ENCODE peak calls at places on chromosome 1, in ten cellular contexts. R is esophagus squamous epithelium; N is AG09319; P is posterior cingulate gyrus; B is nephron progenitor cell; E is lower lobe of right lung; I is activated T-helper 9 cell treated with anti-CD3 and anti-CD28 coated beads, Interleukin-2, amount 50 U/mL, for 16 hours; Q is cardiac muscle cell; S is T-helper 1 cell; J is stimulated activated CD4-positive, alpha-beta T cell treated with anti-CD3 and anti-CD28 coated beads, Interleukin-1b, Interleukin-23, amount 100 ng/mL, for 4 hours. X is an unnamed sample.

GRCh38 chr1:162016616-162017015 is 7.1 kb downstream of the OLFML2B start:
- DNase-seq in Q (no peak), B (no peak), N (no peak), I (no peak), J (no peak), P (no peak), S (no peak), R (no peak), E (no peak), X (no peak)

GRCh38 chr1:210464519-210465039 is 135.9 kb downstream of the HHAT start:
- DNase-seq in J (no peak), N (no peak), I (no peak), Q (no peak), S (peak), B (peak), R (no peak), P (no peak), E (peak), X (no peak)

GRCh38 chr1:234170622-234171021 is 202.6 kb upstream of the COA6 start:
- DNase-seq in R (no peak), E (no peak), B (no peak), Q (no peak), P (no peak), N (no peak), J (no peak), I (no peak), S (peak), X (no peak)

GRCh38 chr1:101898137-101898536 is 98.6 kb downstream of the OLFM3 start:
- DNase-seq in R (no peak), J (no peak), N (no peak), E (no peak), P (no peak), Q (no peak), B (no peak), S (no peak), I (no peak), X (no peak)

GRCh38 chr1:210099921-210100320 is 132.7 kb upstream of the SERTAD4 start:
- DNase-seq in J (no peak), E (no peak), P (no peak), B (no peak), N (no peak), S (no peak), R (no peak), Q (no peak), I (no peak), X (no peak)

GRCh38 chr1:170218261-170218660 is 72.5 kb downstream of the NTMT2 start:
- DNase-seq in S (no peak), I (no peak), R (no peak), B (no peak), P (no peak), E (no peak), Q (no peak), J (no peak), N (no peak), X (no peak)

GRCh38 chr1:201624741-201625646 is 86.1 kb downstream of the NAV1 start:
- DNase-seq in N (peak), R (no peak), P (no peak), E (no peak), B (no peak), J (no peak), S (no peak), I (no peak), Q (peak), X (no peak)

GRCh38 chr1:220924331-220924730 is 45.1 kb downstream of the HLX start:
- DNase-seq in S (no peak), Q (no peak), I (no peak), E (no peak), B (no peak), R (no peak), N (no peak), J (no peak), P (no peak), X (no peak)

GRCh38 chr1:17875882-17876280 is 120.7 kb downstream of the ACTL8 start:
- DNase-seq in R (no peak), S (no peak), B (no peak), I (no peak), Q (peak), N (no peak), P (no peak), J (no peak), E (no peak), X (no peak)

GRCh38 chr1:6325482-6325881 is 64.6 kb upstream of the GPR153 start:
- DNase-seq in S (no peak), P (no peak), I (no peak), J (no peak), Q (no peak), E (no peak), R (no peak), B (no peak), N (no peak), X (no peak)

GRCh38 chr1:152166966-152167365 is 7.9 kb upstream of the RPTN start:
- DNase-seq in B (no peak), S (no peak), J (no peak), R (no peak), I (no peak), P (no peak), N (no peak), Q (no peak), E (no peak), X (no peak)

GRCh38 chr1:203686091-203686632 is 59.5 kb downstream of the ATP2B4 start:
- DNase-seq in Q (peak), B (no peak), N (no peak), S (no peak), E (no peak), R (no peak), J (no peak), P (no peak), I (no peak), X (no peak)

GRCh38 chr1:168362991-168363390 is 82.3 kb downstream of the TBX19 start:
- DNase-seq in Q (peak), B (no peak), J (no peak), R (no peak), S (peak), I (no peak), E (no peak), N (no peak), P (no peak), X (peak)

GRCh38 chr1:68164970-68165369 is 67.4 kb downstream of the WLS start:
- DNase-seq in R (no peak), E (no peak), J (no peak), P (no peak), I (no peak), B (no peak), Q (no peak), N (no peak), S (no peak), X (no peak)

GRCh38 chr1:21814241-21814918 is 2.3 kb downstream of the LDLRAD2 start:
- DNase-seq in Q (peak), N (no peak), E (peak), J (peak), I (no peak), S (no peak), P (no peak), B (peak), R (no peak), X (no peak)

GRCh38 chr1:27970401-27970800 is 10.6 kb downstream of the XKR8 start:
- DNase-seq in J (no peak), B (no peak), R (no peak), N (no peak), S (no peak), P (no peak), E (no peak), Q (peak), I (no peak), X (no peak)

GRCh38 chr1:21811875-21812305 is at the start of gene LDLRAD2:
- DNase-seq in E (no peak), R (no peak), N (no peak), S (no peak), J (no peak), I (no peak), B (no peak), P (no peak), Q (peak), X (no peak)

GRCh38 chr1:84957956-84958355 is 39.0 kb downstream of the MCOLN2 start:
- DNase-seq in E (no peak), I (no peak), Q (peak), J (no peak), P (no peak), S (no peak), N (no peak), R (no peak), B (no peak), X (no peak)